ENCODE peak calls at places on chromosome 19, in five cellular contexts. One of them, this sample, is unnamed.
A peak's percentile ranks its signal among the peaks of the same experiment; 100 is the strongest.

GRCh38 chr19:42076375-42076944 is 494 bp downstream of the ZNF574 start:
- DNase-seq in skeletal muscle cell: no peak
- DNase-seq in A549: no peak
- DNase-seq in retinal pigment epithelial cell: no peak
- DNase-seq in Jurkat, Clone E6-1: no peak
- DNase-seq in this sample: no peak

GRCh38 chr19:19488041-19488874 is 27.1 kb downstream of the TSSK6 start:
- DNase-seq in skeletal muscle cell: no peak
- DNase-seq in A549: no peak
- DNase-seq in retinal pigment epithelial cell: no peak
- DNase-seq in Jurkat, Clone E6-1: no peak
- DNase-seq in this sample: peak; percentile 49

GRCh38 chr19:52923782-52924593 is 760 bp upstream of the ZNF888 start:
- DNase-seq in skeletal muscle cell: no peak
- DNase-seq in A549: no peak
- DNase-seq in retinal pigment epithelial cell: no peak
- DNase-seq in Jurkat, Clone E6-1: no peak
- DNase-seq in this sample: peak; percentile 78

GRCh38 chr19:30088567-30088966 is 146.5 kb downstream of the URI1 start:
- DNase-seq in skeletal muscle cell: no peak
- DNase-seq in A549: no peak
- DNase-seq in retinal pigment epithelial cell: no peak
- DNase-seq in Jurkat, Clone E6-1: no peak
- DNase-seq in this sample: no peak

GRCh38 chr19:6056282-6056741 is 54.0 kb downstream of the RFX2 start:
- DNase-seq in skeletal muscle cell: no peak
- DNase-seq in A549: peak; percentile 32
- DNase-seq in retinal pigment epithelial cell: no peak
- DNase-seq in Jurkat, Clone E6-1: no peak
- DNase-seq in this sample: no peak

GRCh38 chr19:29671393-29672076 is 6.3 kb downstream of the PLEKHF1 start:
- DNase-seq in skeletal muscle cell: no peak
- DNase-seq in A549: peak; percentile 56
- DNase-seq in retinal pigment epithelial cell: peak; percentile 79
- DNase-seq in Jurkat, Clone E6-1: peak; percentile 91
- DNase-seq in this sample: no peak

GRCh38 chr19:29390742-29391141 is 135.1 kb upstream of the VSTM2B start:
- DNase-seq in skeletal muscle cell: no peak
- DNase-seq in A549: no peak
- DNase-seq in retinal pigment epithelial cell: no peak
- DNase-seq in Jurkat, Clone E6-1: no peak
- DNase-seq in this sample: no peak

GRCh38 chr19:16608290-16608704 is 19.7 kb downstream of the MED26 start:
- DNase-seq in skeletal muscle cell: peak; percentile 89
- DNase-seq in A549: no peak
- DNase-seq in retinal pigment epithelial cell: no peak
- DNase-seq in Jurkat, Clone E6-1: no peak
- DNase-seq in this sample: peak; percentile 99

GRCh38 chr19:58009666-58010301 is 7.2 kb upstream of the ZNF606 start:
- DNase-seq in skeletal muscle cell: peak; percentile 56
- DNase-seq in A549: peak; percentile 77
- DNase-seq in retinal pigment epithelial cell: peak; percentile 53
- DNase-seq in Jurkat, Clone E6-1: no peak
- DNase-seq in this sample: peak; percentile 78

GRCh38 chr19:12331211-12331941 is 2.1 kb downstream of the ZNF563 start:
- DNase-seq in skeletal muscle cell: no peak
- DNase-seq in A549: no peak
- DNase-seq in retinal pigment epithelial cell: no peak
- DNase-seq in Jurkat, Clone E6-1: peak; percentile 69
- DNase-seq in this sample: no peak

GRCh38 chr19:5138606-5139594 is 170.0 kb downstream of the KDM4B start:
- DNase-seq in skeletal muscle cell: peak; percentile 8
- DNase-seq in A549: no peak
- DNase-seq in retinal pigment epithelial cell: no peak
- DNase-seq in Jurkat, Clone E6-1: peak; percentile 83
- DNase-seq in this sample: peak; percentile 54

GRCh38 chr19:42634409-42635232 is 39.9 kb upstream of the CEACAM8 start:
- DNase-seq in skeletal muscle cell: no peak
- DNase-seq in A549: peak; percentile 71
- DNase-seq in retinal pigment epithelial cell: no peak
- DNase-seq in Jurkat, Clone E6-1: peak; percentile 35
- DNase-seq in this sample: peak; percentile 30

GRCh38 chr19:45569619-45570421 is 14.8 kb downstream of the OPA3 start:
- DNase-seq in skeletal muscle cell: no peak
- DNase-seq in A549: peak; percentile 76
- DNase-seq in retinal pigment epithelial cell: no peak
- DNase-seq in Jurkat, Clone E6-1: no peak
- DNase-seq in this sample: peak; percentile 39

GRCh38 chr19:34428549-34429285 is 536 bp downstream of the UBA2 start:
- DNase-seq in skeletal muscle cell: no peak
- DNase-seq in A549: peak; percentile 52
- DNase-seq in retinal pigment epithelial cell: no peak
- DNase-seq in Jurkat, Clone E6-1: peak; percentile 12
- DNase-seq in this sample: peak; percentile 55

GRCh38 chr19:29724102-29724641 is 9.1 kb upstream of the C19orf12 start:
- DNase-seq in skeletal muscle cell: no peak
- DNase-seq in A549: no peak
- DNase-seq in retinal pigment epithelial cell: no peak
- DNase-seq in Jurkat, Clone E6-1: no peak
- DNase-seq in this sample: peak; percentile 4

GRCh38 chr19:6521718-6522646 is 8.8 kb upstream of the TNFSF9 start:
- DNase-seq in skeletal muscle cell: no peak
- DNase-seq in A549: no peak
- DNase-seq in retinal pigment epithelial cell: no peak
- DNase-seq in Jurkat, Clone E6-1: no peak
- DNase-seq in this sample: no peak

GRCh38 chr19:52170863-52171320 is 529 bp downstream of the ZNF836 start:
- DNase-seq in skeletal muscle cell: no peak
- DNase-seq in A549: no peak
- DNase-seq in retinal pigment epithelial cell: no peak
- DNase-seq in Jurkat, Clone E6-1: no peak
- DNase-seq in this sample: no peak

GRCh38 chr19:45952691-45953505 is 20.8 kb downstream of the NOVA2 start:
- DNase-seq in skeletal muscle cell: peak; percentile 4
- DNase-seq in A549: peak; percentile 89
- DNase-seq in retinal pigment epithelial cell: no peak
- DNase-seq in Jurkat, Clone E6-1: peak; percentile 35
- DNase-seq in this sample: peak; percentile 51

GRCh38 chr19:43652546-43652874 is 12.9 kb upstream of the CADM4 start:
- DNase-seq in skeletal muscle cell: no peak
- DNase-seq in A549: no peak
- DNase-seq in retinal pigment epithelial cell: no peak
- DNase-seq in Jurkat, Clone E6-1: no peak
- DNase-seq in this sample: no peak

DNA sequence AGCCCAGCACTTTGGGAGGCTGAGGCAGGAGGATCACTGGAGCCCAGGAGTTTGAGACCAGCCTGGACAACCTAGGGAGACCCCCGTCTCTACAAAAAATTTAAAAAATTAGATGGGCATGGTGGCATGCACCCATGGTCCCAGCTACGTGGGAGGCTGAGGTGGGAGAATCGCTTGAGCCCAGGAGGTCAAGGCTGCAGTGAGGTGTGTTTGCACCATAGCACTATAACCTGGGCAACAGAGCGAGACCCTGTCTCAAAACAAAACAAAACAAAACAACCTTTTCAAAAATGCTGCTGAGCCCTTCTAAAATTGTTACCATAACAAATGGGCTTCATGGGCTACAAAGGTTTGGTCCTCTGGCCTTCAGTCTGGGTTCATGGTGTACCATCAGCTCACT is 13.1 kb upstream of the FBXO17 start:
- DNase-seq in skeletal muscle cell: no peak
- DNase-seq in A549: no peak
- DNase-seq in retinal pigment epithelial cell: no peak
- DNase-seq in Jurkat, Clone E6-1: no peak
- DNase-seq in this sample: no peak
- H3K4me3 ChIP-seq in skeletal muscle cell: no peak overlapping the region
- H3K4me3 ChIP-seq in A549: no peak overlapping the region
- H3K4me3 ChIP-seq in retinal pigment epithelial cell: no peak overlapping the region
- H3K4me3 ChIP-seq in Jurkat, Clone E6-1: no peak overlapping the region
- H3K4me3 ChIP-seq in this sample: no peak overlapping the region

GRCh38 chr19:1169921-1170885 is 3.9 kb downstream of the SBNO2 start:
- DNase-seq in skeletal muscle cell: peak; percentile 20
- DNase-seq in A549: no peak
- DNase-seq in retinal pigment epithelial cell: peak; percentile 67
- DNase-seq in Jurkat, Clone E6-1: no peak
- DNase-seq in this sample: peak; percentile 95

GRCh38 chr19:1170938-1171754 is 2.9 kb downstream of the SBNO2 start:
- DNase-seq in skeletal muscle cell: no peak
- DNase-seq in A549: no peak
- DNase-seq in retinal pigment epithelial cell: no peak
- DNase-seq in Jurkat, Clone E6-1: no peak
- DNase-seq in this sample: peak; percentile 34

GRCh38 chr19:1167687-1168561 is 6.1 kb downstream of the SBNO2 start:
- DNase-seq in skeletal muscle cell: no peak
- DNase-seq in A549: no peak
- DNase-seq in retinal pigment epithelial cell: no peak
- DNase-seq in Jurkat, Clone E6-1: peak; percentile 73
- DNase-seq in this sample: no peak

GRCh38 chr19:1168562-1168873 is 5.5 kb downstream of the SBNO2 start:
- DNase-seq in skeletal muscle cell: no peak
- DNase-seq in A549: no peak
- DNase-seq in retinal pigment epithelial cell: no peak
- DNase-seq in Jurkat, Clone E6-1: no peak
- DNase-seq in this sample: no peak

GRCh38 chr19:1168877-1169791 is 4.9 kb downstream of the SBNO2 start:
- DNase-seq in skeletal muscle cell: no peak
- DNase-seq in A549: peak; percentile 73
- DNase-seq in retinal pigment epithelial cell: peak; percentile 69
- DNase-seq in Jurkat, Clone E6-1: no peak
- DNase-seq in this sample: peak; percentile 87
- H3K4me3 ChIP-seq in skeletal muscle cell: no peak overlapping the region
- H3K4me3 ChIP-seq in A549: peak overlapping the region; percentile 17
- H3K4me3 ChIP-seq in retinal pigment epithelial cell: no peak overlapping the region
- H3K4me3 ChIP-seq in Jurkat, Clone E6-1: no peak overlapping the region
- H3K4me3 ChIP-seq in this sample: peak overlapping the region; percentile 50

GRCh38 chr19:38005224-38005614 is 98.2 kb downstream of the SIPA1L3 start:
- DNase-seq in skeletal muscle cell: no peak
- DNase-seq in A549: no peak
- DNase-seq in retinal pigment epithelial cell: no peak
- DNase-seq in Jurkat, Clone E6-1: no peak
- DNase-seq in this sample: no peak

GRCh38 chr19:38003427-38004099 is 96.6 kb downstream of the SIPA1L3 start:
- DNase-seq in skeletal muscle cell: peak; percentile 54
- DNase-seq in A549: no peak
- DNase-seq in retinal pigment epithelial cell: no peak
- DNase-seq in Jurkat, Clone E6-1: no peak
- DNase-seq in this sample: peak; percentile 91

GRCh38 chr19:38006361-38007045 is 99.5 kb downstream of the SIPA1L3 start:
- DNase-seq in skeletal muscle cell: no peak
- DNase-seq in A549: no peak
- DNase-seq in retinal pigment epithelial cell: no peak
- DNase-seq in Jurkat, Clone E6-1: no peak
- DNase-seq in this sample: no peak

GRCh38 chr19:38004505-38005223 is 97.7 kb downstream of the SIPA1L3 start:
- DNase-seq in skeletal muscle cell: peak; percentile 93
- DNase-seq in A549: peak; percentile 90
- DNase-seq in retinal pigment epithelial cell: peak; percentile 76
- DNase-seq in Jurkat, Clone E6-1: peak; percentile 38
- DNase-seq in this sample: peak; percentile 96

DNA sequence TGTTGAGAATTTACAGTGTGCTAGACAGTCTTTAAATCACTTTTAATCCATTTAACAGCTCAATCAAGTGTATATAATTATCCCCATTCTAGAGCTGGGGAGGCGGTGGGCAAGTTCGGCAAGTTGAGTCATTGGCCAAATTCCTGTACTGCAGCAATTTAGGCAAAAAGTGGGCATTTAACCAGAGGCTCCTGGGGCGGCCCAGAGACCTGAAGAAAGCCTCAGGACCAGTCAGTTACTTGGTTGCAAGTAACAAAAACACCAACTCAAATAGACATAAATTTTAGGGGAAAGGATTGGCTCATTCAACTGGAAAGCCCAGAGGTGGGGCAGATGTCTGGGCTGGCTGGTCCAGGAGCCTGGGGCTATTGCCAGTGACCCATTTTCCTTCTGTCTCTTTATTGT is 97.1 kb downstream of the SIPA1L3 start:
- DNase-seq in skeletal muscle cell: no peak
- DNase-seq in A549: no peak
- DNase-seq in retinal pigment epithelial cell: no peak
- DNase-seq in Jurkat, Clone E6-1: no peak
- DNase-seq in this sample: no peak
- H3K4me3 ChIP-seq in skeletal muscle cell: peak overlapping the region; percentile 40
- H3K4me3 ChIP-seq in A549: no peak overlapping the region
- H3K4me3 ChIP-seq in retinal pigment epithelial cell: peak overlapping the region; percentile 44
- H3K4me3 ChIP-seq in Jurkat, Clone E6-1: no peak overlapping the region
- H3K4me3 ChIP-seq in this sample: peak overlapping the region; percentile 52

DNA sequence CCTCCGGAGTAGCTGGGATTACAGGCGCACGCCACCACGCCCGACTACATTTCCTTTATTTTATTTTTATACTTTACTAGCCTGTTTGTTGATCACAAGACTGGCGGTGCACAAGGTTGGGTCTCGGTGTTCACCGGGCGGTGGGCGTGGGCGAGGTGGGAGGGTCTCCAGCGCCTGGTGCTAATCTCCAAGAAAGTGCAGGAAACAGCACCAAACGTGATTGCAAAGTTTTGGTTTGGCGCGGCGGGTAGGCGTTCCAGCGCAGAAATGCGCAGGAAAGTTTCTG is 24.1 kb upstream of the ZNF850 start:
- DNase-seq in skeletal muscle cell: no peak
- DNase-seq in A549: no peak
- DNase-seq in retinal pigment epithelial cell: no peak
- DNase-seq in Jurkat, Clone E6-1: no peak
- DNase-seq in this sample: no peak
- H3K4me3 ChIP-seq in skeletal muscle cell: peak overlapping the region; percentile 73
- H3K4me3 ChIP-seq in A549: peak overlapping the region; percentile 42
- H3K4me3 ChIP-seq in retinal pigment epithelial cell: peak overlapping the region; percentile 76
- H3K4me3 ChIP-seq in Jurkat, Clone E6-1: no peak overlapping the region
- H3K4me3 ChIP-seq in this sample: peak overlapping the region; percentile 73

GRCh38 chr19:35511337-35511736 is 2.1 kb downstream of the DMKN start:
- DNase-seq in skeletal muscle cell: no peak
- DNase-seq in A549: no peak
- DNase-seq in retinal pigment epithelial cell: no peak
- DNase-seq in Jurkat, Clone E6-1: no peak
- DNase-seq in this sample: no peak

GRCh38 chr19:35509861-35510625 is 3.4 kb downstream of the DMKN start:
- DNase-seq in skeletal muscle cell: no peak
- DNase-seq in A549: peak; percentile 73
- DNase-seq in retinal pigment epithelial cell: no peak
- DNase-seq in Jurkat, Clone E6-1: peak; percentile 7
- DNase-seq in this sample: peak; percentile 26

GRCh38 chr19:35512831-35513230 is 618 bp downstream of the DMKN start:
- DNase-seq in skeletal muscle cell: no peak
- DNase-seq in A549: no peak
- DNase-seq in retinal pigment epithelial cell: no peak
- DNase-seq in Jurkat, Clone E6-1: no peak
- DNase-seq in this sample: no peak

GRCh38 chr19:35509018-35509652 is 4.3 kb downstream of the DMKN start:
- DNase-seq in skeletal muscle cell: no peak
- DNase-seq in A549: peak; percentile 53
- DNase-seq in retinal pigment epithelial cell: no peak
- DNase-seq in Jurkat, Clone E6-1: no peak
- DNase-seq in this sample: no peak

GRCh38 chr19:35510626-35510964 is 2.9 kb downstream of the DMKN start:
- DNase-seq in skeletal muscle cell: no peak
- DNase-seq in A549: no peak
- DNase-seq in retinal pigment epithelial cell: no peak
- DNase-seq in Jurkat, Clone E6-1: no peak
- DNase-seq in this sample: no peak
- H3K4me3 ChIP-seq in skeletal muscle cell: no peak overlapping the region
- H3K4me3 ChIP-seq in A549: peak overlapping the region; percentile 48
- H3K4me3 ChIP-seq in retinal pigment epithelial cell: no peak overlapping the region
- H3K4me3 ChIP-seq in Jurkat, Clone E6-1: no peak overlapping the region
- H3K4me3 ChIP-seq in this sample: no peak overlapping the region

This sample was measured in fibroblast of villous mesenchyme.